ENCODE peak calls at places on chromosomes 6 and 20, in nine cellular contexts. One of them, this sample, is unnamed.

GRCh38 chr6:4020822-4021132 is 58.2 kb downstream of the FAM217A start:
- DNase-seq in H9: no peak
- DNase-seq in fibroblast of lung: no peak
- DNase-seq in mammary epithelial cell: no peak
- DNase-seq in GM23248: no peak
- DNase-seq in astrocyte: no peak
- DNase-seq in neuronal stem cell: no peak
- DNase-seq in mesendoderm: no peak
- DNase-seq in A549: no peak
- DNase-seq in this sample: no peak

GRCh38 chr6:79334674-79335073 is 100.2 kb upstream of the HMGN3 start:
- DNase-seq in astrocyte: no peak
- DNase-seq in mesendoderm: no peak
- DNase-seq in mammary epithelial cell: peak; percentile 50
- DNase-seq in fibroblast of lung: peak; percentile 68
- DNase-seq in GM23248: peak; percentile 26
- DNase-seq in A549: no peak
- DNase-seq in neuronal stem cell: no peak
- DNase-seq in H9: no peak
- DNase-seq in this sample: no peak

GRCh38 chr6:118319890-118320289 is 228.2 kb upstream of the PLN start:
- DNase-seq in fibroblast of lung: no peak
- DNase-seq in mammary epithelial cell: no peak
- DNase-seq in A549: no peak
- DNase-seq in GM23248: no peak
- DNase-seq in neuronal stem cell: no peak
- DNase-seq in mesendoderm: peak; percentile 7
- DNase-seq in H9: no peak
- DNase-seq in astrocyte: no peak
- DNase-seq in this sample: no peak

GRCh38 chr6:47687432-47687831 is 10.9 kb upstream of the ADGRF4 start:
- DNase-seq in fibroblast of lung: no peak
- DNase-seq in mammary epithelial cell: no peak
- DNase-seq in mesendoderm: no peak
- DNase-seq in GM23248: no peak
- DNase-seq in astrocyte: no peak
- DNase-seq in A549: no peak
- DNase-seq in neuronal stem cell: no peak
- DNase-seq in H9: no peak
- DNase-seq in this sample: no peak

GRCh38 chr6:27668442-27669275 is 195.8 kb upstream of the ZNF184 start:
- DNase-seq in H9: peak; percentile 89
- DNase-seq in astrocyte: peak; percentile 82
- DNase-seq in neuronal stem cell: no peak
- DNase-seq in mesendoderm: peak; percentile 95
- DNase-seq in GM23248: peak; percentile 74
- DNase-seq in fibroblast of lung: peak; percentile 73
- DNase-seq in A549: no peak
- DNase-seq in mammary epithelial cell: peak; percentile 88
- DNase-seq in this sample: no peak

GRCh38 chr6:37262446-37263026 is 4.6 kb upstream of the TMEM217 start:
- DNase-seq in GM23248: no peak
- DNase-seq in neuronal stem cell: no peak
- DNase-seq in A549: no peak
- DNase-seq in H9: no peak
- DNase-seq in mammary epithelial cell: peak; percentile 58
- DNase-seq in astrocyte: no peak
- DNase-seq in mesendoderm: no peak
- DNase-seq in fibroblast of lung: no peak
- DNase-seq in this sample: no peak

GRCh38 chr6:36787210-36787609 is 52.0 kb downstream of the CPNE5 start:
- DNase-seq in H9: no peak
- DNase-seq in A549: no peak
- DNase-seq in GM23248: no peak
- DNase-seq in mammary epithelial cell: no peak
- DNase-seq in neuronal stem cell: no peak
- DNase-seq in astrocyte: no peak
- DNase-seq in fibroblast of lung: no peak
- DNase-seq in mesendoderm: no peak
- DNase-seq in this sample: no peak

GRCh38 chr6:36598326-36598725 is 4.2 kb downstream of the SRSF3 start:
- DNase-seq in A549: no peak
- DNase-seq in GM23248: no peak
- DNase-seq in mammary epithelial cell: no peak
- DNase-seq in neuronal stem cell: no peak
- DNase-seq in fibroblast of lung: no peak
- DNase-seq in H9: no peak
- DNase-seq in mesendoderm: no peak
- DNase-seq in astrocyte: no peak
- DNase-seq in this sample: no peak

GRCh38 chr6:79167931-79168694 is 66.4 kb downstream of the HMGN3 start:
- DNase-seq in A549: no peak
- DNase-seq in neuronal stem cell: no peak
- DNase-seq in mesendoderm: no peak
- DNase-seq in astrocyte: peak; percentile 56
- DNase-seq in H9: no peak
- DNase-seq in GM23248: peak; percentile 60
- DNase-seq in fibroblast of lung: peak; percentile 27
- DNase-seq in mammary epithelial cell: peak; percentile 13
- DNase-seq in this sample: no peak

GRCh38 chr6:13767121-13767794 is 47.1 kb downstream of the MCUR1 start:
- DNase-seq in H9: peak; percentile 50
- DNase-seq in mesendoderm: peak; percentile 35
- DNase-seq in GM23248: peak; percentile 72
- DNase-seq in A549: no peak
- DNase-seq in mammary epithelial cell: no peak
- DNase-seq in neuronal stem cell: no peak
- DNase-seq in astrocyte: peak; percentile 32
- DNase-seq in fibroblast of lung: peak; percentile 46
- DNase-seq in this sample: peak; percentile 52

GRCh38 chr20:53609501-53610445 is 16.1 kb upstream of the ZNF217 start:
- DNase-seq in H9: no peak
- DNase-seq in fibroblast of lung: peak; percentile 61
- DNase-seq in A549: peak; percentile 57
- DNase-seq in GM23248: peak; percentile 42
- DNase-seq in mesendoderm: peak; percentile 79
- DNase-seq in astrocyte: peak; percentile 49
- DNase-seq in neuronal stem cell: no peak
- DNase-seq in mammary epithelial cell: no peak
- DNase-seq in this sample: peak; percentile 89

GRCh38 chr6:170346649-170347048 is 40.1 kb downstream of the FAM120B start:
- DNase-seq in mammary epithelial cell: no peak
- DNase-seq in neuronal stem cell: no peak
- DNase-seq in mesendoderm: no peak
- DNase-seq in astrocyte: no peak
- DNase-seq in H9: no peak
- DNase-seq in fibroblast of lung: no peak
- DNase-seq in A549: no peak
- DNase-seq in GM23248: no peak
- DNase-seq in this sample: no peak

DNA sequence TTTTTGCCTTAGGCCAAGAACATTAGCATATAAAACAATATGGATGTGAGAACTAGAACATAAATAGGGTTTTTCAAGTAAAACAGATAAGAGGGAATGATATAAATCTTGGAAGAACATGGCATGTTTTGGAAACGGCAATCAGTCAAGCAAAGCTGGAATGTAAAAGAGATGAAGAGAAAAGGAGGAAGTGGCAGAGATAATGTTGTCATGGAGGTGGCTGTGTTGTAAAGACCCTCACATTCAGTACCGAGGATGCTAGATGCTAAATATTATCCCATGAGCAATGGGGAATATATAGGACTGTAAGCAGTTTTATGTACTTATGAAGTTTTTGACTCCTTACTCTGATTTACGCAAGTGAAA is 677 bp upstream of the RHAG start:
- DNase-seq in neuronal stem cell: no peak
- DNase-seq in astrocyte: no peak
- DNase-seq in GM23248: no peak
- DNase-seq in fibroblast of lung: no peak
- DNase-seq in mesendoderm: no peak
- DNase-seq in H9: no peak
- DNase-seq in mammary epithelial cell: no peak
- DNase-seq in A549: no peak
- DNase-seq in this sample: no peak
- H3K4me2 ChIP-seq in neuronal stem cell: no peak overlapping the region
- H3K4me2 ChIP-seq in astrocyte: no peak overlapping the region
- H3K4me2 ChIP-seq in GM23248: no peak overlapping the region
- H3K4me2 ChIP-seq in fibroblast of lung: no peak overlapping the region
- H3K4me2 ChIP-seq in mesendoderm: no peak overlapping the region
- H3K4me2 ChIP-seq in H9: no peak overlapping the region
- H3K4me2 ChIP-seq in mammary epithelial cell: no peak overlapping the region
- H3K4me2 ChIP-seq in A549: no peak overlapping the region
- H3K4me2 ChIP-seq in this sample: no peak overlapping the region

GRCh38 chr6:69868961-69869360 is 2.6 kb downstream of the COL19A1 start:
- DNase-seq in A549: no peak
- DNase-seq in GM23248: no peak
- DNase-seq in neuronal stem cell: no peak
- DNase-seq in astrocyte: no peak
- DNase-seq in H9: no peak
- DNase-seq in fibroblast of lung: no peak
- DNase-seq in mesendoderm: no peak
- DNase-seq in mammary epithelial cell: no peak
- DNase-seq in this sample: no peak

GRCh38 chr6:69866351-69867074 is at the start of gene COL19A1:
- DNase-seq in astrocyte: no peak
- DNase-seq in A549: no peak
- DNase-seq in neuronal stem cell: peak; percentile 32
- DNase-seq in H9: peak; percentile 56
- DNase-seq in mammary epithelial cell: no peak
- DNase-seq in mesendoderm: peak; percentile 55
- DNase-seq in fibroblast of lung: no peak
- DNase-seq in GM23248: peak; percentile 16
- DNase-seq in this sample: no peak

GRCh38 chr6:69867075-69867911 is 937 bp downstream of the COL19A1 start:
- DNase-seq in neuronal stem cell: peak; percentile 72
- DNase-seq in astrocyte: no peak
- DNase-seq in mammary epithelial cell: peak; percentile 24
- DNase-seq in fibroblast of lung: peak; percentile 29
- DNase-seq in A549: peak; percentile 0
- DNase-seq in H9: peak; percentile 62
- DNase-seq in GM23248: peak; percentile 66
- DNase-seq in mesendoderm: peak; percentile 81
- DNase-seq in this sample: no peak

GRCh38 chr6:69871107-69871506 is 4.8 kb downstream of the COL19A1 start:
- DNase-seq in fibroblast of lung: peak; percentile 27
- DNase-seq in neuronal stem cell: no peak
- DNase-seq in A549: no peak
- DNase-seq in GM23248: no peak
- DNase-seq in mammary epithelial cell: no peak
- DNase-seq in astrocyte: no peak
- DNase-seq in mesendoderm: no peak
- DNase-seq in H9: no peak
- DNase-seq in this sample: no peak

GRCh38 chr6:69868252-69868804 is 2.0 kb downstream of the COL19A1 start:
- DNase-seq in neuronal stem cell: no peak
- DNase-seq in mammary epithelial cell: no peak
- DNase-seq in H9: no peak
- DNase-seq in fibroblast of lung: no peak
- DNase-seq in mesendoderm: peak; percentile 26
- DNase-seq in astrocyte: no peak
- DNase-seq in A549: no peak
- DNase-seq in GM23248: no peak
- DNase-seq in this sample: no peak
- H3K4me2 ChIP-seq in neuronal stem cell: no peak overlapping the region
- H3K4me2 ChIP-seq in mammary epithelial cell: no peak overlapping the region
- H3K4me2 ChIP-seq in H9: peak overlapping the region; percentile 85
- H3K4me2 ChIP-seq in fibroblast of lung: no peak overlapping the region
- H3K4me2 ChIP-seq in mesendoderm: no peak overlapping the region
- H3K4me2 ChIP-seq in astrocyte: peak overlapping the region; percentile 96
- H3K4me2 ChIP-seq in A549: no peak overlapping the region
- H3K4me2 ChIP-seq in GM23248: no peak overlapping the region
- H3K4me2 ChIP-seq in this sample: no peak overlapping the region

GRCh38 chr6:88705601-88706000 is 257.8 kb downstream of the RNGTT start:
- DNase-seq in A549: no peak
- DNase-seq in H9: no peak
- DNase-seq in fibroblast of lung: no peak
- DNase-seq in mammary epithelial cell: no peak
- DNase-seq in GM23248: no peak
- DNase-seq in mesendoderm: no peak
- DNase-seq in astrocyte: no peak
- DNase-seq in neuronal stem cell: no peak
- DNase-seq in this sample: no peak

GRCh38 chr6:88712243-88712936 is 251.0 kb downstream of the RNGTT start:
- DNase-seq in astrocyte: no peak
- DNase-seq in H9: no peak
- DNase-seq in GM23248: no peak
- DNase-seq in fibroblast of lung: no peak
- DNase-seq in neuronal stem cell: no peak
- DNase-seq in mesendoderm: no peak
- DNase-seq in A549: no peak
- DNase-seq in mammary epithelial cell: no peak
- DNase-seq in this sample: no peak

GRCh38 chr6:88708197-88708744 is 255.1 kb downstream of the RNGTT start:
- DNase-seq in neuronal stem cell: no peak
- DNase-seq in mammary epithelial cell: no peak
- DNase-seq in fibroblast of lung: no peak
- DNase-seq in astrocyte: no peak
- DNase-seq in mesendoderm: no peak
- DNase-seq in H9: no peak
- DNase-seq in A549: no peak
- DNase-seq in GM23248: peak; percentile 6
- DNase-seq in this sample: no peak

GRCh38 chr6:88704980-88705379 is 258.4 kb downstream of the RNGTT start:
- DNase-seq in mesendoderm: no peak
- DNase-seq in mammary epithelial cell: no peak
- DNase-seq in neuronal stem cell: no peak
- DNase-seq in fibroblast of lung: no peak
- DNase-seq in GM23248: no peak
- DNase-seq in A549: no peak
- DNase-seq in H9: no peak
- DNase-seq in astrocyte: peak; percentile 40
- DNase-seq in this sample: no peak

DNA sequence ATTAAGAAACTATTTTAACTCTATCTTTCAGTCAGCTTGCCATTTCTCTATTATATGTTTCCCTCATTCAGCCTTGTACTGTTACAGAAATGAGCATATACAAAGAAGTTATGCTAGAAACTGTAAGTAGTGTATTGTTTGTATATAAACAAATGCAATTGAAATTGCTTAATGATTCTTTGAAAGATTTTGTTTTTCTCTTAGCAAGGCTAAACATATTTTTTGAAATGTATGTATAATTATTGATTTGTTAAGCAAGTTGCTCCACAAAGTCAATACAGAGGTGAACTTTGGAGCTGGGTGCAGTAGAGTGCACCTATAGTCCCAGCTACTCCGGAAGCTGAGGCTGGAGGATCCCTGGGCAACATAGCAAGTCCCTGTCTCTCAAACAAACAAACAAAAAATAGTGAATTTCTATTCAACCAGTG is 253.6 kb downstream of the RNGTT start:
- DNase-seq in fibroblast of lung: no peak
- DNase-seq in mammary epithelial cell: no peak
- DNase-seq in neuronal stem cell: no peak
- DNase-seq in A549: no peak
- DNase-seq in mesendoderm: no peak
- DNase-seq in H9: no peak
- DNase-seq in astrocyte: no peak
- DNase-seq in GM23248: no peak
- DNase-seq in this sample: no peak
- H3K4me2 ChIP-seq in fibroblast of lung: no peak overlapping the region
- H3K4me2 ChIP-seq in mammary epithelial cell: no peak overlapping the region
- H3K4me2 ChIP-seq in neuronal stem cell: no peak overlapping the region
- H3K4me2 ChIP-seq in A549: no peak overlapping the region
- H3K4me2 ChIP-seq in mesendoderm: no peak overlapping the region
- H3K4me2 ChIP-seq in H9: no peak overlapping the region
- H3K4me2 ChIP-seq in astrocyte: no peak overlapping the region
- H3K4me2 ChIP-seq in GM23248: no peak overlapping the region
- H3K4me2 ChIP-seq in this sample: no peak overlapping the region

GRCh38 chr6:16758163-16758975 is 2.9 kb downstream of the ATXN1 start:
- DNase-seq in fibroblast of lung: no peak
- DNase-seq in astrocyte: peak; percentile 54
- DNase-seq in H9: no peak
- DNase-seq in mesendoderm: peak; percentile 72
- DNase-seq in A549: no peak
- DNase-seq in GM23248: peak; percentile 63
- DNase-seq in mammary epithelial cell: peak; percentile 9
- DNase-seq in neuronal stem cell: peak; percentile 51
- DNase-seq in this sample: no peak
- H3K4me2 ChIP-seq in fibroblast of lung: peak overlapping the region; percentile 81
- H3K4me2 ChIP-seq in astrocyte: peak overlapping the region; percentile 88
- H3K4me2 ChIP-seq in H9: peak overlapping the region; percentile 83
- H3K4me2 ChIP-seq in mesendoderm: no peak overlapping the region
- H3K4me2 ChIP-seq in A549: peak overlapping the region; percentile 93
- H3K4me2 ChIP-seq in GM23248: peak overlapping the region; percentile 94
- H3K4me2 ChIP-seq in mammary epithelial cell: peak overlapping the region; percentile 96
- H3K4me2 ChIP-seq in neuronal stem cell: peak overlapping the region; percentile 48
- H3K4me2 ChIP-seq in this sample: peak overlapping the region; percentile 80

This sample was measured in DND-41.